ENCODE peak calls at places on chromosomes 3 and 15, in four cellular contexts. One of them, this sample, is unnamed.

GRCh38 chr15:71011503-71012155 is 103.6 kb upstream of the THSD4 start:
- DNase-seq in nephron progenitor cell: no peak
- DNase-seq in epithelial cell of esophagus: peak
- DNase-seq in breast epithelium: no peak
- DNase-seq in this sample: no peak

GRCh38 chr3:49386056-49386756 is 25.6 kb downstream of the RHOA start:
- DNase-seq in nephron progenitor cell: no peak
- DNase-seq in epithelial cell of esophagus: no peak
- DNase-seq in breast epithelium: no peak
- DNase-seq in this sample: no peak

GRCh38 chr3:149968216-149968615 is 2.5 kb downstream of the PFN2 start:
- DNase-seq in epithelial cell of esophagus: peak
- DNase-seq in nephron progenitor cell: no peak
- DNase-seq in breast epithelium: no peak
- DNase-seq in this sample: no peak

GRCh38 chr3:69339766-69340165 is 46.1 kb downstream of the FRMD4B start:
- DNase-seq in epithelial cell of esophagus: no peak
- DNase-seq in nephron progenitor cell: no peak
- DNase-seq in breast epithelium: no peak
- DNase-seq in this sample: no peak

GRCh38 chr3:139123377-139124095 is 78.8 kb upstream of the PRR23C start:
- DNase-seq in breast epithelium: no peak
- DNase-seq in epithelial cell of esophagus: no peak
- DNase-seq in nephron progenitor cell: no peak
- DNase-seq in this sample: no peak

GRCh38 chr3:25604107-25604805 is 60.5 kb downstream of the TOP2B start:
- DNase-seq in breast epithelium: no peak
- DNase-seq in epithelial cell of esophagus: peak
- DNase-seq in nephron progenitor cell: no peak
- DNase-seq in this sample: no peak

GRCh38 chr15:41286665-41287333 is 45.6 kb downstream of the OIP5 start:
- DNase-seq in epithelial cell of esophagus: peak
- DNase-seq in nephron progenitor cell: no peak
- DNase-seq in breast epithelium: no peak
- DNase-seq in this sample: no peak

GRCh38 chr3:81485444-81485865 is 276.0 kb downstream of the GBE1 start:
- DNase-seq in breast epithelium: no peak
- DNase-seq in nephron progenitor cell: no peak
- DNase-seq in epithelial cell of esophagus: peak
- DNase-seq in this sample: peak

GRCh38 chr3:53668872-53669271 is 174.5 kb downstream of the CACNA1D start:
- DNase-seq in nephron progenitor cell: no peak
- DNase-seq in breast epithelium: no peak
- DNase-seq in epithelial cell of esophagus: no peak
- DNase-seq in this sample: no peak

GRCh38 chr15:57395292-57395691 is 19.0 kb downstream of the CGNL1 start:
- DNase-seq in nephron progenitor cell: no peak
- DNase-seq in epithelial cell of esophagus: peak
- DNase-seq in breast epithelium: no peak
- DNase-seq in this sample: no peak

GRCh38 chr3:75294124-75294523 is 370.0 kb upstream of the FRG2C start:
- DNase-seq in nephron progenitor cell: peak
- DNase-seq in epithelial cell of esophagus: no peak
- DNase-seq in breast epithelium: no peak
- DNase-seq in this sample: peak

GRCh38 chr15:98546325-98546724 is 102.0 kb upstream of the IGF1R start:
- DNase-seq in epithelial cell of esophagus: no peak
- DNase-seq in breast epithelium: no peak
- DNase-seq in nephron progenitor cell: no peak
- DNase-seq in this sample: no peak

GRCh38 chr3:178263236-178263916 is 272.9 kb upstream of the KCNMB2 start:
- DNase-seq in epithelial cell of esophagus: no peak
- DNase-seq in nephron progenitor cell: no peak
- DNase-seq in breast epithelium: no peak
- DNase-seq in this sample: no peak

GRCh38 chr3:141777957-141778813 is 15.0 kb downstream of the GRK7 start:
- DNase-seq in nephron progenitor cell: no peak
- DNase-seq in breast epithelium: no peak
- DNase-seq in epithelial cell of esophagus: no peak
- DNase-seq in this sample: no peak

GRCh38 chr3:12451960-12452359 is 32.3 kb upstream of the TSEN2 start:
- DNase-seq in nephron progenitor cell: no peak
- DNase-seq in epithelial cell of esophagus: no peak
- DNase-seq in breast epithelium: no peak
- DNase-seq in this sample: peak

GRCh38 chr3:151327571-151328198 is 1.7 kb downstream of the P2RY13 start:
- DNase-seq in breast epithelium: no peak
- DNase-seq in nephron progenitor cell: no peak
- DNase-seq in epithelial cell of esophagus: peak
- DNase-seq in this sample: no peak
- TF ChIP-seq CTCF in breast epithelium: peak
- TF ChIP-seq CTCF in nephron progenitor cell: peak
- TF ChIP-seq CTCF in epithelial cell of esophagus: peak
- TF ChIP-seq CTCF in this sample: peak

GRCh38 chr3:42701371-42702065 is 1.1 kb downstream of the HHATL start:
- DNase-seq in nephron progenitor cell: peak
- DNase-seq in breast epithelium: peak
- DNase-seq in epithelial cell of esophagus: peak
- DNase-seq in this sample: peak
- TF ChIP-seq CTCF in nephron progenitor cell: no peak
- TF ChIP-seq CTCF in breast epithelium: no peak
- TF ChIP-seq CTCF in epithelial cell of esophagus: no peak
- TF ChIP-seq CTCF in this sample: no peak

GRCh38 chr3:27721717-27722564 is at the start of gene EOMES:
- DNase-seq in epithelial cell of esophagus: peak
- DNase-seq in breast epithelium: no peak
- DNase-seq in nephron progenitor cell: peak
- DNase-seq in this sample: no peak
- TF ChIP-seq CTCF in epithelial cell of esophagus: peak
- TF ChIP-seq CTCF in breast epithelium: no peak
- TF ChIP-seq CTCF in nephron progenitor cell: peak
- TF ChIP-seq CTCF in this sample: no peak

GRCh38 chr15:56174649-56175048 is 69.0 kb downstream of the RFX7 start:
- DNase-seq in breast epithelium: no peak
- DNase-seq in epithelial cell of esophagus: no peak
- DNase-seq in nephron progenitor cell: no peak
- DNase-seq in this sample: no peak
- TF ChIP-seq CTCF in breast epithelium: no peak
- TF ChIP-seq CTCF in epithelial cell of esophagus: no peak
- TF ChIP-seq CTCF in nephron progenitor cell: no peak
- TF ChIP-seq CTCF in this sample: no peak

GRCh38 chr3:125103406-125103805 is 47.6 kb upstream of the HEG1 start:
- DNase-seq in breast epithelium: no peak
- DNase-seq in epithelial cell of esophagus: no peak
- DNase-seq in nephron progenitor cell: no peak
- DNase-seq in this sample: no peak
- TF ChIP-seq CTCF in breast epithelium: no peak
- TF ChIP-seq CTCF in epithelial cell of esophagus: no peak
- TF ChIP-seq CTCF in nephron progenitor cell: no peak
- TF ChIP-seq CTCF in this sample: no peak